ENCODE peak calls at places on chromosomes 3 and 15, in four cellular contexts. E, R, P and N are unnamed samples.

GRCh38 chr3:174533286-174533685 is 325.8 kb upstream of the NAALADL2 start:
- DNase-seq in E (no peak), R (no peak), P (no peak), N (peak)

GRCh38 chr3:85808750-85809149 is 850.0 kb downstream of the CADM2 start:
- DNase-seq in E (no peak), R (no peak), P (no peak), N (no peak)

GRCh38 chr3:113124256-113124830 is 87.0 kb upstream of the BOC start:
- DNase-seq in E (no peak), R (no peak), P (no peak), N (no peak)

GRCh38 chr15:77797270-77797669 is 164.6 kb upstream of the LINGO1 start:
- DNase-seq in E (no peak), R (peak), P (no peak), N (no peak)

GRCh38 chr3:64291345-64291744 is 66.1 kb upstream of the PRICKLE2 start:
- DNase-seq in E (no peak), R (no peak), P (no peak), N (peak)

GRCh38 chr15:48285329-48286214 is 45.7 kb upstream of the DUT start:
- DNase-seq in E (peak), R (peak), P (no peak), N (peak)

GRCh38 chr3:5197022-5197421 is 9.5 kb downstream of the EDEM1 start:
- DNase-seq in E (no peak), R (no peak), P (no peak), N (peak)

GRCh38 chr15:44719293-44719999 is 8.1 kb downstream of the B2M start:
- DNase-seq in E (peak), R (peak), P (no peak), N (peak)

GRCh38 chr15:88487796-88488523 is 20.5 kb downstream of the MRPS11 start:
- DNase-seq in E (no peak), R (no peak), P (no peak), N (peak)

GRCh38 chr3:102090646-102091045 is 241.3 kb downstream of the NFKBIZ start:
- DNase-seq in E (no peak), R (no peak), P (no peak), N (peak)

GRCh38 chr15:85339976-85340665 is 40.3 kb upstream of the AKAP13 start:
- DNase-seq in E (no peak), R (no peak), P (no peak), N (peak)

GRCh38 chr3:190718097-190718496 is 144.4 kb downstream of the GMNC start:
- DNase-seq in E (no peak), R (no peak), P (no peak), N (no peak)

GRCh38 chr3:105930733-105931132 is 61.9 kb upstream of the CBLB start:
- DNase-seq in E (no peak), R (no peak), P (no peak), N (no peak)

GRCh38 chr3:1118074-1118473 is 25.2 kb downstream of the CNTN6 start:
- DNase-seq in E (no peak), R (no peak), P (no peak), N (no peak)

GRCh38 chr3:142951814-142952213 is 11.7 kb downstream of the PAQR9 start:
- DNase-seq in E (no peak), R (no peak), P (no peak), N (no peak)

GRCh38 chr3:175662815-175663214 is 803.7 kb downstream of the NAALADL2 start:
- DNase-seq in E (no peak), R (no peak), P (no peak), N (no peak)

GRCh38 chr3:127964053-127964452 is 49.0 kb downstream of the KBTBD12 start:
- DNase-seq in E (no peak), R (no peak), P (no peak), N (peak)

GRCh38 chr3:73805435-73805834 is 180.7 kb upstream of the PDZRN3 start:
- DNase-seq in E (no peak), R (no peak), P (no peak), N (no peak)

GRCh38 chr3:78267235-78267634 is 1227.3 kb downstream of the ROBO2 start:
- DNase-seq in E (no peak), R (no peak), P (no peak), N (no peak)

GRCh38 chr3:160129459-160130061 is 95.7 kb upstream of the C3orf80 start:
- DNase-seq in E (no peak), R (peak), P (no peak), N (peak)

GRCh38 chr15:83571820-83572707 is 81.9 kb upstream of the ADAMTSL3 start:
- DNase-seq in E (peak), R (no peak), P (no peak), N (peak)

GRCh38 chr3:58237940-58238681 is 519 bp downstream of the ABHD6 start:
- DNase-seq in E (peak), R (no peak), P (no peak), N (peak)

GRCh38 chr3:2516762-2517441 is 418.2 kb downstream of the CNTN4 start:
- DNase-seq in E (no peak), R (no peak), P (no peak), N (no peak)

GRCh38 chr15:91649922-91650321 is 203.6 kb upstream of the SLCO3A1 start:
- DNase-seq in E (no peak), R (no peak), P (no peak), N (no peak)
- TF ChIP-seq CHD1 in E (no peak), R (no peak), P (no peak), N (no peak)

DNA sequence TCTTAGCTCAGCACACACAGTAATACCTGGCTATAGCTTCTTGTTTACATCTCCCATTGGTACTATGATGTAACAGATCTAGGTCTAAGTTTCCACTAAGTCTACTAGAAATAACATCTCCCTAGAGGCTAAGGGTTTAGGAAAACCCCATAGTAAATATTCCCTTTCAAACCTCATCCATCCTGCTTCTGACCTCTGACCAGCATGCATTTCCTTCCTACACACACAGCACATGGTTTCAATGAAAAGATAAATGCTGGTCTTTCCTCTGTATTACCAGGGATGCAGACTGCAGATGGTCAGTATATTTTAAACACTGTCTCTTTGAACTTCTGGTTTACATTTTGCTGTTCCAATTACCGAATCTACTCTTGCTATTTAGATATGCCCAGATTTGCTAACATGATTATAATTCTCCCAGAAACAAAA is 96.6 kb downstream of the EFL1 start:
- DNase-seq in E (no peak), R (peak), P (no peak), N (peak)
- TF ChIP-seq RFX5 in E (no peak), R (no peak), P (no peak), N (no peak)

DNA sequence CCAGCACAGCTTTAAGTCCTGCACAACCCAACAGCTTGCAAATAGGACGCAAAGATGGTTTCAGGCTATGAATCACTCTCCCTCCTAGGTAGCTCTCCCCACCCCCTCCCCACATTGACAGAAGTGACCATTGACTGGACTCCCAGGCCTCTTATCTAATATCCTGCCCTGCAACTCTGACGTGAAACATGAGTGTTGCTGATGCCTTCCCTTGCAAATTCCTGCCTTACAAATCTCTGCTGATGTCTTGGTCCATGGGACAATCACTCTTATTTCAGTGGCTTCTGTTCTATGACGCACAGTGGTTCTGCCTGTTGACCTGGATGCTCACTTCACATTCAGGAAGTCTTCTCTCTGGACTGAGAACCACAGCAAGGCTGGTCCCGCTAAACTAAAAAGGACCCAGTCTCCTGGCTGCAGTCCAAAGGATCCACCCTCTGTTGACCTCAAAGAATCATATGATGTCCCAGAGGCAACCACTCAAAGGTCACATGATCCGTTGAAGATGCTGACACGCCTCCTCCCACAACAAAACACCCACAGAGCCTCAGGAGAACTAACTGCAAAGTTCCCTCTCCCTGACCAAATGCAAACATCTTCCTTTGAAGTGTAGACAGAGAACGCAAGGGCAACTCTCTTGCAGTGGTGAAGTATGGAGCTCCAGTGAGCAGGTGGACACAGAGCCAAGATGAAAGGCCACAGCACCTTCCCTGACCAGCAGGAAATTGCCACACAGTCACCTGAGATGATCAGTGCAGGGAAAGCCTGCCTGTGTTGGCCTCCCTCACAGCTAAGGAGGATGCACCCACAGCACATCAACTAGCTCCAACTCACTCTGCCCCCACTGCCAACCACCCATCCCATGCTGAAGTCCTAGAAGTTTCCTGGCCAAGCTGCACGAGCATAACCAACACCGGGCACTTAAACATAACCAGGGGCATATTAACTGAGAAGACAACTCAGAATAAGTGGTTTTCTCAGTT is 112.3 kb downstream of the ADAMTS17 start:
- DNase-seq in E (no peak), R (no peak), P (no peak), N (no peak)
- TF ChIP-seq CHD1 in E (no peak), R (no peak), P (no peak), N (no peak)

GRCh38 chr3:148389916-148390315 is 307.8 kb upstream of the AGTR1 start:
- DNase-seq in E (no peak), R (no peak), P (no peak), N (peak)
- TF ChIP-seq RFX5 in E (no peak), R (no peak), P (no peak), N (no peak)

GRCh38 chr3:187742351-187743171 is 2.7 kb downstream of the BCL6 start:
- DNase-seq in E (peak), R (no peak), P (no peak), N (peak)

GRCh38 chr3:187745201-187746058 is at the start of gene BCL6:
- DNase-seq in E (peak), R (no peak), P (peak), N (peak)

GRCh38 chr3:187744169-187745151 is 808 bp downstream of the BCL6 start:
- DNase-seq in E (peak), R (no peak), P (no peak), N (peak)

GRCh38 chr3:187741403-187742350 is 3.6 kb downstream of the BCL6 start:
- DNase-seq in E (peak), R (no peak), P (no peak), N (peak)

DNA sequence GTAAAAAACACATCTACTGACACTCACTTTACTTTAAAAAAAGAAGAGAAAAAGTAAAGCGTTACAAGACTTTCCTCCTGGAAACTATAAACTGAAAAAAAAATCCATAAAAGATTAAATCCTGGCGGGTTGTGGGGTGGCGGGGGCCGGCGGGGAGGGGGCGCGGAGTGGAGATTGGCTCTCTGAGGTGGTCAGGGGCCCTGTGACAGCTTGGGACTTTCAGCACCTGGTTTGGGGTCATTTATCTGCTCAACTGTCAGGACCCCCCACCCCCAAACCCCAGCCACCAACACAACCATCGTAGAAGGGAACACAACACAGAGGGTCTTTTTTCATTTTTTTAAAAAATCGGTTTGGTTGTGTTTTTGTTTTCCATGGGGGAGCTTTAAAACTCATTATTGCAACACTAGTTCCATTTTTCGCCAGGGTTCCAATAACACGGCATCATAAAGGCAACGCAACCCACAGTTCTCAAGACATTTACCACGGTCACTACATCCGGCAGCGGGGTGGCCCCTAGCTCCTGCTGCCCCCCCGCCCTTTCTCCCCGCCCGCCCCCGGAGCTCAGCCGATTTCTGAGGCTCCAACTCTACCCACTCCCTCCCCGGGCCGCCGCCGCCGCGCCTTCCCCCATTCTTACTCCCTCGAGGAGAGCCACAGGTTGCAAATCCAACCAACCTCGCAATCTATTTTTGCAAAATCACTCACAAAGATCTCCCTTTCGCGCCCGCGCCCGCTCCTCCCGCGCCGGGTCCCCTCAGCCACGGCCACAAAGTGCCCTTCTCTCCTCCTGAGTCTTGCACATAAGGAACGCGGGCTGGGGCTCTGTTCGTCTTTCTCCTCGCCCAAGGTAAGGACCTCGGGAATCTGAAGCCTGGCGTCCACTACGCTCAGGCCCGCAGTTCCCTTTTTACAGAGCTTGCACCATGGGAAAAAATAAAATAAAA is 1.8 kb downstream of the BCL6 start:
- DNase-seq in E (peak), R (no peak), P (no peak), N (peak)
- TF ChIP-seq CHD1 in E (peak), R (no peak), P (no peak), N (no peak)

DNA sequence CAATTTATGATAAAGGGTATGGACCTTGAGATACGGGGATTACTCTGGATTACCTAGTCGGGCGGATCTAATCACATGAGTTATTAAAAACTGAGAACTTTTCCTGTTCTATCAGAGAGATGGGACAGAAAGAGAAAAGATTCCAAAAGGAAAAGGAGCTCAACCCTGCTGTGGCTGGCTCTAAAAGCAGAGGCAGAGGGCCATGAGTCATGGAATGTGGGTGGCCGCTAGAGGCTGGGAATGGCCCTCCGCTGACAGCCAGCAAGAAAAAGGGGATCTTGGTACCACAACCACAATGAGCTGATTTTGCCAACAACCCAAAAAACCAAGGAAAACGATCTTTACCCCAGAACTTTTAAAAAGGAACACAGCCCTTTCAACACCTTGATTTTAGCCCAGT is 210.0 kb downstream of the MAGI1 start:
- DNase-seq in E (no peak), R (no peak), P (no peak), N (peak)
- TF ChIP-seq RFX5 in E (no peak), R (no peak), P (no peak), N (no peak)

DNA sequence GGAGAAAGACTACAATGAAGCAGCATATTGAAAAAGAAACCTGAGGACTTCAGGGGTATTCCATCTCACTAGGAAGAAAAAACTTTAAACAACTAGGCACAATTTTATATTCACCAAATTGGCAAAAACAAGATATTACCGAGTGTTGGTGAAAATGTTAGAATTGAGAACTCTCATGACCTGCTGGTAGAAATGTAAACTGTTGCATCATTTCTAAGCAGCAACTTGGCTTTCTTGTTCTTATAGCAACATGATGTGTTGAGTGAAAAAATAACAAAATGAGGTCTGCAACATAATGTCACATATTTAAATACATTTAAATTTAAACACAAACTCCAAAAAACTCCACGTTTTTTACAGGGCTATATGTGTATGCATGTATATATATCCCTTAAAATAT is 59.0 kb upstream of the SPPL2A start:
- DNase-seq in E (no peak), R (no peak), P (no peak), N (no peak)
- TF ChIP-seq CHD1 in E (no peak), R (no peak), P (no peak), N (no peak)

GRCh38 chr3:47007482-47008257 is 28.2 kb downstream of the NBEAL2 start:
- DNase-seq in E (no peak), R (no peak), P (no peak), N (no peak)
- TF ChIP-seq RFX5 in E (no peak), R (no peak), P (no peak), N (no peak)

DNA sequence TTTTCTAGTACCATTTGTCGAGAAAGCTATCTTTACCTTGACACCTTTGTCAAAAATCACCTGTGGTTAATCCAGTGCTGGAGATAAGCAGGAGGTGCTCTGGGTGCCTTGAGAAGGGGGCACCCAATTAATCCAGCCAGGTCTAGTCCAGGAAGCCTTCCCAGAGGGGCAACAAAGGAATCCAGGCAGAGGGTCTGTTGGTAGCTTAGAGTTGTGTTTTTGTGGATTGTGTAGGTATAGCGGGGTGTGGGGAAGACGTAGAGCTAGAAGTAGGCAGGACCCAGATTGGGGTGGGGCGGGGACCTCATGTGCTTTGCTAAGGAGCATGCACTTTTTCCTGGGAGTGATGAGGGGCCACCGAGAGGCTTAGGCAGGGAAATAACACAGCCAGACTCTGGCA is 6.0 kb upstream of the PIGZ start:
- DNase-seq in E (no peak), R (no peak), P (no peak), N (no peak)
- TF ChIP-seq CHD1 in E (no peak), R (no peak), P (no peak), N (no peak)

DNA sequence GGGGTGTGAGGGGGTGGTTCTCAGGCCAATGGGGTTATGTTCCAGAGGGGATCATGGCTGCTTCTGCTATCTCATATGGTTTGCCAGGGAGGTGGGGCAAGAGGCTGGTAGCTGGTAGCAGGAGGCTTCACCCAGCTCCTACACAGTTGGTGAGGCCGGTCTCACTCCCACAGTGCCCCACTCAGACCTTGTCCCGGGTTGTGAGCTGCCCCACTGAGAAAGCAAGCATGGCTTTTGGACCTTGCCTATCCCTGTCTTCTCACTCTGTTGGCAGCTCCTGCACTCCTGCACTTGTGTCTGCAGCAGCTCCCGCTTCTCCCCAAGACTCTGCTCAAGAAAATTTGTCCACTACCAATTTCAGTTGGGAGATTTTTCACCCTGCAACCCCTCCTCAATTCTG is 46.1 kb downstream of the MYRIP start:
- DNase-seq in E (no peak), R (no peak), P (no peak), N (no peak)
- TF ChIP-seq RFX5 in E (no peak), R (no peak), P (no peak), N (no peak)